ENCODE peak calls at places on chromosomes 12 and 14, in nine cellular contexts. One of them, this sample, is unnamed. For H3K36me3, the result is how much of the 10 kb centered on the place peaks cover.

GRCh38 chr14:63276016-63276415 is 42.7 kb downstream of the GPHB5 start:
- DNase-seq in MM.1S: no peak
- DNase-seq in kidney epithelial cell: no peak
- DNase-seq in stomach: no peak
- DNase-seq in GM23338: peak
- DNase-seq in gastrocnemius medialis: no peak
- DNase-seq in cardiac muscle cell: no peak
- DNase-seq in astrocyte: no peak
- DNase-seq in OCI-LY7: no peak
- DNase-seq in this sample: no peak

GRCh38 chr12:64650762-64651161 is 40.5 kb downstream of the RASSF3 start:
- DNase-seq in MM.1S: no peak
- DNase-seq in kidney epithelial cell: no peak
- DNase-seq in stomach: peak
- DNase-seq in GM23338: no peak
- DNase-seq in gastrocnemius medialis: no peak
- DNase-seq in cardiac muscle cell: no peak
- DNase-seq in astrocyte: peak
- DNase-seq in OCI-LY7: no peak
- DNase-seq in this sample: peak

GRCh38 chr14:68814376-68815287 is 21.8 kb upstream of the ZFP36L1 start:
- DNase-seq in MM.1S: no peak
- DNase-seq in kidney epithelial cell: peak
- DNase-seq in stomach: no peak
- DNase-seq in GM23338: peak
- DNase-seq in gastrocnemius medialis: no peak
- DNase-seq in cardiac muscle cell: peak
- DNase-seq in astrocyte: peak
- DNase-seq in OCI-LY7: peak
- DNase-seq in this sample: no peak

GRCh38 chr14:99850705-99851104 is 57.5 kb downstream of the EML1 start:
- DNase-seq in MM.1S: no peak
- DNase-seq in kidney epithelial cell: no peak
- DNase-seq in stomach: no peak
- DNase-seq in GM23338: no peak
- DNase-seq in gastrocnemius medialis: no peak
- DNase-seq in cardiac muscle cell: no peak
- DNase-seq in astrocyte: no peak
- DNase-seq in OCI-LY7: no peak
- DNase-seq in this sample: no peak

GRCh38 chr12:57864811-57865751 is 18.6 kb upstream of the CTDSP2 start:
- DNase-seq in MM.1S: peak
- DNase-seq in kidney epithelial cell: no peak
- DNase-seq in stomach: peak
- DNase-seq in GM23338: peak
- DNase-seq in gastrocnemius medialis: peak
- DNase-seq in cardiac muscle cell: peak
- DNase-seq in astrocyte: peak
- DNase-seq in OCI-LY7: no peak
- DNase-seq in this sample: peak

GRCh38 chr14:74826574-74826973 is 49.4 kb downstream of the PROX2 start:
- DNase-seq in MM.1S: no peak
- DNase-seq in kidney epithelial cell: no peak
- DNase-seq in stomach: no peak
- DNase-seq in GM23338: peak
- DNase-seq in gastrocnemius medialis: no peak
- DNase-seq in cardiac muscle cell: no peak
- DNase-seq in astrocyte: no peak
- DNase-seq in OCI-LY7: no peak
- DNase-seq in this sample: peak

GRCh38 chr14:71588028-71588427 is 344.2 kb upstream of the RGS6 start:
- DNase-seq in MM.1S: no peak
- DNase-seq in kidney epithelial cell: no peak
- DNase-seq in stomach: no peak
- DNase-seq in GM23338: no peak
- DNase-seq in gastrocnemius medialis: no peak
- DNase-seq in cardiac muscle cell: peak
- DNase-seq in astrocyte: peak
- DNase-seq in OCI-LY7: no peak
- DNase-seq in this sample: peak

GRCh38 chr12:98669751-98670150 is 24.7 kb downstream of the APAF1 start:
- DNase-seq in MM.1S: no peak
- DNase-seq in kidney epithelial cell: no peak
- DNase-seq in stomach: no peak
- DNase-seq in GM23338: no peak
- DNase-seq in gastrocnemius medialis: no peak
- DNase-seq in cardiac muscle cell: no peak
- DNase-seq in astrocyte: no peak
- DNase-seq in OCI-LY7: no peak
- DNase-seq in this sample: no peak

GRCh38 chr12:99257672-99258071 is 389.9 kb upstream of the GARIN6 start:
- DNase-seq in MM.1S: no peak
- DNase-seq in kidney epithelial cell: no peak
- DNase-seq in stomach: no peak
- DNase-seq in GM23338: no peak
- DNase-seq in gastrocnemius medialis: no peak
- DNase-seq in cardiac muscle cell: no peak
- DNase-seq in astrocyte: no peak
- DNase-seq in OCI-LY7: no peak
- DNase-seq in this sample: no peak

GRCh38 chr14:105581551-105582341 is 55.4 kb downstream of the TMEM121 start:
- DNase-seq in MM.1S: peak
- DNase-seq in kidney epithelial cell: no peak
- DNase-seq in stomach: no peak
- DNase-seq in GM23338: no peak
- DNase-seq in gastrocnemius medialis: no peak
- DNase-seq in cardiac muscle cell: no peak
- DNase-seq in astrocyte: no peak
- DNase-seq in OCI-LY7: peak
- DNase-seq in this sample: no peak

GRCh38 chr12:92550234-92550633 is 152.6 kb upstream of the PLEKHG7 start:
- DNase-seq in MM.1S: no peak
- DNase-seq in kidney epithelial cell: no peak
- DNase-seq in stomach: no peak
- DNase-seq in GM23338: no peak
- DNase-seq in gastrocnemius medialis: no peak
- DNase-seq in cardiac muscle cell: no peak
- DNase-seq in astrocyte: no peak
- DNase-seq in OCI-LY7: no peak
- DNase-seq in this sample: no peak

GRCh38 chr14:99206053-99206452 is 65.9 kb downstream of the BCL11B start:
- DNase-seq in MM.1S: no peak
- DNase-seq in kidney epithelial cell: no peak
- DNase-seq in stomach: no peak
- DNase-seq in GM23338: no peak
- DNase-seq in gastrocnemius medialis: no peak
- DNase-seq in cardiac muscle cell: no peak
- DNase-seq in astrocyte: no peak
- DNase-seq in OCI-LY7: no peak
- DNase-seq in this sample: no peak

GRCh38 chr14:21191809-21192446 is 36.1 kb upstream of the OR5AU1 start:
- DNase-seq in MM.1S: peak
- DNase-seq in kidney epithelial cell: peak
- DNase-seq in stomach: peak
- DNase-seq in GM23338: peak
- DNase-seq in gastrocnemius medialis: no peak
- DNase-seq in cardiac muscle cell: peak
- DNase-seq in astrocyte: no peak
- DNase-seq in OCI-LY7: peak
- DNase-seq in this sample: peak

GRCh38 chr12:109744991-109745942 is 31.6 kb downstream of the FAM222A start:
- DNase-seq in MM.1S: no peak
- DNase-seq in kidney epithelial cell: no peak
- DNase-seq in stomach: peak
- DNase-seq in GM23338: no peak
- DNase-seq in gastrocnemius medialis: no peak
- DNase-seq in cardiac muscle cell: peak
- DNase-seq in astrocyte: no peak
- DNase-seq in OCI-LY7: no peak
- DNase-seq in this sample: peak

GRCh38 chr12:121575952-121576615 is 4.7 kb downstream of the KDM2B start:
- DNase-seq in MM.1S: no peak
- DNase-seq in kidney epithelial cell: no peak
- DNase-seq in stomach: no peak
- DNase-seq in GM23338: no peak
- DNase-seq in gastrocnemius medialis: no peak
- DNase-seq in cardiac muscle cell: peak
- DNase-seq in astrocyte: no peak
- DNase-seq in OCI-LY7: no peak
- DNase-seq in this sample: peak

GRCh38 chr12:47779943-47780504 is 7.0 kb downstream of the SLC48A1 start:
- DNase-seq in MM.1S: no peak
- DNase-seq in kidney epithelial cell: no peak
- DNase-seq in stomach: no peak
- DNase-seq in GM23338: no peak
- DNase-seq in gastrocnemius medialis: no peak
- DNase-seq in cardiac muscle cell: no peak
- DNase-seq in astrocyte: no peak
- DNase-seq in OCI-LY7: no peak
- DNase-seq in this sample: no peak

GRCh38 chr12:114747156-114747555 is 63.2 kb upstream of the TBX3 start:
- DNase-seq in MM.1S: no peak
- DNase-seq in kidney epithelial cell: no peak
- DNase-seq in stomach: no peak
- DNase-seq in GM23338: no peak
- DNase-seq in gastrocnemius medialis: no peak
- DNase-seq in cardiac muscle cell: no peak
- DNase-seq in astrocyte: no peak
- DNase-seq in OCI-LY7: no peak
- DNase-seq in this sample: no peak
- H3K4me3 ChIP-seq in MM.1S: no peak
- H3K4me3 ChIP-seq in kidney epithelial cell: no peak
- H3K4me3 ChIP-seq in stomach: no peak
- H3K4me3 ChIP-seq in GM23338: no peak
- H3K4me3 ChIP-seq in gastrocnemius medialis: no peak
- H3K4me3 ChIP-seq in cardiac muscle cell: no peak
- H3K4me3 ChIP-seq in astrocyte: no peak
- H3K4me3 ChIP-seq in OCI-LY7: no peak
- H3K4me3 ChIP-seq in this sample: no peak

GRCh38 chr12:45244561-45245348 is 28.9 kb downstream of the ANO6 start:
- DNase-seq in MM.1S: peak
- DNase-seq in kidney epithelial cell: no peak
- DNase-seq in stomach: no peak
- DNase-seq in GM23338: peak
- DNase-seq in gastrocnemius medialis: peak
- DNase-seq in cardiac muscle cell: peak
- DNase-seq in astrocyte: no peak
- DNase-seq in OCI-LY7: peak
- DNase-seq in this sample: peak
- TF ChIP-seq CTCF in MM.1S: peak
- TF ChIP-seq CTCF in kidney epithelial cell: no peak
- TF ChIP-seq CTCF in stomach: no peak
- TF ChIP-seq CTCF in GM23338: peak
- TF ChIP-seq CTCF in gastrocnemius medialis: no peak
- TF ChIP-seq CTCF in cardiac muscle cell: no peak
- TF ChIP-seq CTCF in astrocyte: no peak
- TF ChIP-seq CTCF in OCI-LY7: no peak
- TF ChIP-seq CTCF in this sample: no peak

DNA sequence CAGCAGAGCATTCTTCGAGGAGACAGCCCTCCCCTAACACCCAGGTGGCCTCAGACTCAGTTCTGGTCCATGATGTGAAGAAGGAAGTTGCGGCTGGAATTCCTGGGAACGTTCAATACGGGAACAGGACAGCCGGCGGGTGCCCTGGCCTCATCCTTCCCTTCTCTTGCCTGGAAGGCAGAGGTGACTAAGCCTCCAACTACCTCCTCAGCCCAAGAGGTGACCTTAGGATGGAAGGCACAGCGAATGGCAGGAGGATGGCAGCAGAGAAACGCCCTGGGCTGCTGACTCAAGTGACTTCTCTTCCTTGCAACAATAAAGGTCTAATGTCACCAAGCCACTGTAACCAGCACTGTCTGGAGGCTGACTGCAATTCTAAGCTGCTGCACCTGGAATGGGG is 36.1 kb downstream of the DHX37 start:
- DNase-seq in MM.1S: no peak
- DNase-seq in kidney epithelial cell: no peak
- DNase-seq in stomach: no peak
- DNase-seq in GM23338: no peak
- DNase-seq in gastrocnemius medialis: no peak
- DNase-seq in cardiac muscle cell: no peak
- DNase-seq in astrocyte: no peak
- DNase-seq in OCI-LY7: no peak
- DNase-seq in this sample: no peak
- H3K36me3 ChIP-seq in MM.1S: under half
- H3K36me3 ChIP-seq in kidney epithelial cell: under half
- H3K36me3 ChIP-seq in stomach: half or more
- H3K36me3 ChIP-seq in GM23338: under half
- H3K36me3 ChIP-seq in gastrocnemius medialis: under half
- H3K36me3 ChIP-seq in cardiac muscle cell: under half
- H3K36me3 ChIP-seq in astrocyte: under half
- H3K36me3 ChIP-seq in OCI-LY7: half or more
- H3K36me3 ChIP-seq in this sample: under half

GRCh38 chr14:92039073-92039719 is 663 bp downstream of the TRIP11 start:
- DNase-seq in MM.1S: no peak
- DNase-seq in kidney epithelial cell: peak
- DNase-seq in stomach: no peak
- DNase-seq in GM23338: peak
- DNase-seq in gastrocnemius medialis: no peak
- DNase-seq in cardiac muscle cell: peak
- DNase-seq in astrocyte: peak
- DNase-seq in OCI-LY7: no peak
- DNase-seq in this sample: peak

GRCh38 chr14:92039720-92040430 is at the start of gene TRIP11:
- DNase-seq in MM.1S: peak
- DNase-seq in kidney epithelial cell: peak
- DNase-seq in stomach: peak
- DNase-seq in GM23338: peak
- DNase-seq in gastrocnemius medialis: peak
- DNase-seq in cardiac muscle cell: peak
- DNase-seq in astrocyte: peak
- DNase-seq in OCI-LY7: peak
- DNase-seq in this sample: peak

GRCh38 chr14:92035890-92036289 is 4.0 kb downstream of the TRIP11 start:
- DNase-seq in MM.1S: no peak
- DNase-seq in kidney epithelial cell: no peak
- DNase-seq in stomach: no peak
- DNase-seq in GM23338: no peak
- DNase-seq in gastrocnemius medialis: no peak
- DNase-seq in cardiac muscle cell: no peak
- DNase-seq in astrocyte: no peak
- DNase-seq in OCI-LY7: no peak
- DNase-seq in this sample: no peak

GRCh38 chr14:92040431-92041040 is 677 bp upstream of the TRIP11 start:
- DNase-seq in MM.1S: peak
- DNase-seq in kidney epithelial cell: peak
- DNase-seq in stomach: peak
- DNase-seq in GM23338: peak
- DNase-seq in gastrocnemius medialis: no peak
- DNase-seq in cardiac muscle cell: peak
- DNase-seq in astrocyte: peak
- DNase-seq in OCI-LY7: peak
- DNase-seq in this sample: peak

DNA sequence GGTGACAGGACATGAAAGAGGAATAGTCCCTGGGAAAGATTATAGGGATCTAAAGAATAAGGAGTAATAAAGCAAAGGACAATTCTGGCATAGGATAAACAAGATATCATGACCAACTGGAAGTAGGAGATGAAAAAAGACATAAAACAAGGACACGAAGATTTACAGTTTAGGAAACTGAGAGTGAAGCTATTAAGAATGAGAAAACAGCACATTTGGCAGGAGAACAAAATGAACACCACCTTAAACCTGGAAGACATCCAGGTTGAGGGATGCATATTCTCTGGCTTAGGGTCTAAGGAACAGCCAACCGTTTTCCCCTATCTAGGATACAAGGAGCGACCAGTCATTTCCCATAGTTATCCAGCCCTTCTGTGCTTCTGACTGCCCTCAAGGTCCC is 1.9 kb downstream of the TRIP11 start:
- DNase-seq in MM.1S: no peak
- DNase-seq in kidney epithelial cell: no peak
- DNase-seq in stomach: no peak
- DNase-seq in GM23338: no peak
- DNase-seq in gastrocnemius medialis: no peak
- DNase-seq in cardiac muscle cell: no peak
- DNase-seq in astrocyte: no peak
- DNase-seq in OCI-LY7: no peak
- DNase-seq in this sample: no peak
- H3K4me3 ChIP-seq in MM.1S: no peak
- H3K4me3 ChIP-seq in kidney epithelial cell: peak
- H3K4me3 ChIP-seq in stomach: peak
- H3K4me3 ChIP-seq in GM23338: peak
- H3K4me3 ChIP-seq in gastrocnemius medialis: peak
- H3K4me3 ChIP-seq in cardiac muscle cell: peak
- H3K4me3 ChIP-seq in astrocyte: peak
- H3K4me3 ChIP-seq in OCI-LY7: peak
- H3K4me3 ChIP-seq in this sample: peak

This sample was measured in bronchial epithelial cell.